ENCODE peak calls at places on chromosomes 3 and 15, in ten cellular contexts. I is brain microvascular endothelial cell, C is cardiac muscle cell, P is fibroblast of the aortic adventitia, E is hepatocyte, U is MM.1S, S is NB4, H is psoas muscle, K is lung, O is esophagus muscularis mucosa. B is an unnamed sample.

GRCh38 chr15:32750981-32751380 is 33.2 kb downstream of the GREM1 start:
- DNase-seq in I (no peak), C (no peak), P (no peak), E (no peak), U (no peak), S (no peak), H (no peak), K (no peak), O (no peak), B (no peak)

GRCh38 chr3:128434524-128434923 is 32.2 kb downstream of the DNAJB8 start:
- DNase-seq in I (no peak), C (no peak), P (no peak), E (no peak), U (no peak), S (no peak), H (no peak), K (no peak), O (no peak), B (no peak)

GRCh38 chr3:111582114-111582461 is 13.1 kb downstream of the ZBED2 start:
- DNase-seq in I (peak), C (peak), P (peak), E (peak), U (no peak), S (no peak), H (no peak), K (no peak), O (no peak), B (peak)

GRCh38 chr3:65603631-65604030 is 435.1 kb downstream of the MAGI1 start:
- DNase-seq in I (no peak), C (no peak), P (no peak), E (no peak), U (no peak), S (no peak), H (no peak), K (no peak), O (no peak), B (no peak)

GRCh38 chr3:13487403-13487802 is 7.3 kb downstream of the HDAC11 start:
- DNase-seq in I (no peak), C (no peak), P (no peak), E (no peak), U (no peak), S (no peak), H (peak), K (no peak), O (no peak), B (no peak)

GRCh38 chr15:67244966-67245478 is 9.4 kb downstream of the AAGAB start:
- DNase-seq in I (no peak), C (peak), P (peak), E (no peak), U (no peak), S (no peak), H (no peak), K (no peak), O (no peak), B (peak)

GRCh38 chr15:29669823-29670222 is 152.4 kb downstream of the TJP1 start:
- DNase-seq in I (peak), C (no peak), P (no peak), E (no peak), U (no peak), S (no peak), H (no peak), K (no peak), O (no peak), B (peak)

GRCh38 chr3:16513141-16514020 is at the start of gene RFTN1:
- DNase-seq in I (peak), C (peak), P (peak), E (peak), U (peak), S (peak), H (peak), K (peak), O (no peak), B (peak)

GRCh38 chr3:121063628-121064027 is 155.6 kb downstream of the STXBP5L start:
- DNase-seq in I (no peak), C (no peak), P (no peak), E (no peak), U (no peak), S (no peak), H (no peak), K (no peak), O (no peak), B (no peak)

GRCh38 chr15:74333093-74333492 is 34.4 kb downstream of the CYP11A1 start:
- DNase-seq in I (no peak), C (no peak), P (no peak), E (no peak), U (no peak), S (no peak), H (no peak), K (no peak), O (no peak), B (no peak)

GRCh38 chr3:48896991-48897390 is 1.7 kb downstream of the SLC25A20 start:
- DNase-seq in I (no peak), C (peak), P (no peak), E (no peak), U (peak), S (peak), H (no peak), K (no peak), O (no peak), B (peak)

GRCh38 chr15:79973445-79974180 is 2.6 kb upstream of the BCL2A1 start:
- DNase-seq in I (no peak), C (no peak), P (no peak), E (no peak), U (no peak), S (peak), H (no peak), K (no peak), O (no peak), B (no peak)

GRCh38 chr15:75565062-75565970 is 13.8 kb downstream of the PTPN9 start:
- DNase-seq in I (no peak), C (no peak), P (peak), E (no peak), U (no peak), S (no peak), H (no peak), K (no peak), O (no peak), B (peak)

GRCh38 chr15:78944202-78944625 is 632 bp downstream of the CTSH start:
- DNase-seq in I (no peak), C (no peak), P (no peak), E (no peak), U (no peak), S (peak), H (no peak), K (no peak), O (no peak), B (no peak)

GRCh38 chr3:61822588-61822987 is 261.2 kb downstream of the PTPRG start:
- DNase-seq in I (no peak), C (no peak), P (no peak), E (no peak), U (no peak), S (no peak), H (no peak), K (no peak), O (no peak), B (no peak)

GRCh38 chr3:55166577-55167555 is 239.0 kb upstream of the LRTM1 start:
- DNase-seq in I (no peak), C (no peak), P (peak), E (no peak), U (no peak), S (no peak), H (no peak), K (no peak), O (peak), B (peak)

GRCh38 chr3:55485208-55485791 is 1.8 kb downstream of the WNT5A start:
- DNase-seq in I (peak), C (peak), P (peak), E (peak), U (peak), S (peak), H (peak), K (peak), O (no peak), B (peak)

GRCh38 chr15:68710536-68710935 is 110.2 kb downstream of the ANP32A start:
- DNase-seq in I (no peak), C (no peak), P (no peak), E (no peak), U (no peak), S (no peak), H (no peak), K (no peak), O (no peak), B (no peak)

GRCh38 chr3:126886217-126886616 is 96.7 kb upstream of the PLXNA1 start:
- DNase-seq in I (peak), C (peak), P (peak), E (no peak), U (no peak), S (no peak), H (no peak), K (no peak), O (no peak), B (no peak)

GRCh38 chr15:27429577-27429976 is 458.6 kb downstream of the GABRG3 start:
- DNase-seq in I (no peak), C (no peak), P (no peak), E (no peak), U (no peak), S (no peak), H (no peak), K (no peak), O (no peak), B (no peak)

GRCh38 chr3:39147711-39148115 is 5.7 kb downstream of the CSRNP1 start:
- DNase-seq in I (peak), C (peak), P (no peak), E (peak), U (peak), S (peak), H (peak), K (no peak), O (no peak), B (peak)

GRCh38 chr3:39147374-39147709 is 6.0 kb downstream of the CSRNP1 start:
- DNase-seq in I (no peak), C (no peak), P (no peak), E (no peak), U (no peak), S (no peak), H (no peak), K (no peak), O (no peak), B (no peak)

GRCh38 chr3:39144748-39145380 is 8.5 kb downstream of the CSRNP1 start:
- DNase-seq in I (no peak), C (no peak), P (no peak), E (no peak), U (no peak), S (no peak), H (no peak), K (no peak), O (no peak), B (no peak)

GRCh38 chr3:39146611-39147373 is 6.6 kb downstream of the CSRNP1 start:
- DNase-seq in I (peak), C (peak), P (peak), E (peak), U (no peak), S (peak), H (peak), K (peak), O (no peak), B (peak)

GRCh38 chr3:39146083-39146501 is 7.3 kb downstream of the CSRNP1 start:
- DNase-seq in I (no peak), C (no peak), P (no peak), E (peak), U (no peak), S (no peak), H (no peak), K (no peak), O (no peak), B (peak)
- TF ChIP-seq CTCF in I (no peak), C (no peak), P (no peak), E (no peak), U (no peak), S (no peak), H (no peak), K (no peak), O (peak), B (peak)

DNA sequence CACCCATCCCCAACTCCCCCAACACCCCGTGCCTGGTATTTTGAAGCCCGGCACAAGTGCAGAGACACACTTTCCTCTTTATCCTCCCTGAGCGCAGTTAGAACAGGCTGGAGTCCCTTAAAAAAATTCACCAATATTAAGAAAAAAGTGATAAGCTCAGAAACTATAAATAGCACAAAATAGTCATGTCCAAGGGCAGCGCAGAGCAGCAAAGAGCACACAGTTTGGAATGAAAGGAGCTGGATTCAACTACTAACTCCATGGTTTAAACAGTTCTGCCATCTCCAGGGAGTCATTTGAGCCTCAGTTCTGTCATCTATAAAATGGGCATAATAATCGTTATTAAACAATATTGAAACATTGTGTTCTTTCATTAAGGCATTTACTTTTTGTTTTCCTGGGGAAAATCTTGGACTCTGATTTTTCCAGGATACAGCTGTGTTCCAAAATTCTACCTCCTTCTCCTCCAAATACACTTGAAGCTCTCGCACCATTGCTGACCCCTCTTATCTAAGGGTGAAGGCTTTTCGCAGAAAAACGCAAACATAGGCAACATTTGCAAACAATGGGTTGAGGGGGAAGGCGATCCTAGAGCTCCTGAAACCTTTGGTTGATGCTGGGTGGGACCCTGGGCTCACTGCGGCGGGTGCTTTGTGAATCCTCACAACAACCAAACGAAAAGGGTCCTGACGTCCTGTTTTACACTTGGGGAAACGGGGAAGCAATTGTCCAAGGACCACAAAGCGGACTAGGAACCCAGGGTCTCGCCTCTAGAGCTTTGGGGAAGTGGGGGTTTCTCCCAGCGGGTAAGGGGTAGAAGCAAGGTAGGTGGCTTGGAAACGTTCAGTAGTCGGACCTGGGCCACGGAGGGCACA is 41.8 kb downstream of the EPHB3 start:
- DNase-seq in I (no peak), C (peak), P (peak), E (no peak), U (no peak), S (no peak), H (peak), K (no peak), O (no peak), B (no peak)
- H3K4me3 ChIP-seq in I (no peak), C (peak), P (no peak), E (no peak), U (no peak), S (no peak), H (peak), K (no peak), O (peak), B (no peak)

GRCh38 chr15:82040862-82041261 is 5.0 kb downstream of the MEX3B start:
- DNase-seq in I (no peak), C (no peak), P (no peak), E (peak), U (peak), S (peak), H (no peak), K (peak), O (no peak), B (no peak)

GRCh38 chr15:82040395-82040794 is 5.4 kb downstream of the MEX3B start:
- DNase-seq in I (no peak), C (no peak), P (no peak), E (no peak), U (no peak), S (no peak), H (no peak), K (no peak), O (no peak), B (no peak)

GRCh38 chr15:82031871-82032270 is 13.9 kb downstream of the MEX3B start:
- DNase-seq in I (no peak), C (no peak), P (no peak), E (no peak), U (peak), S (no peak), H (no peak), K (no peak), O (no peak), B (no peak)

GRCh38 chr15:82039871-82040270 is 5.9 kb downstream of the MEX3B start:
- DNase-seq in I (no peak), C (no peak), P (no peak), E (no peak), U (peak), S (no peak), H (no peak), K (no peak), O (no peak), B (no peak)

DNA sequence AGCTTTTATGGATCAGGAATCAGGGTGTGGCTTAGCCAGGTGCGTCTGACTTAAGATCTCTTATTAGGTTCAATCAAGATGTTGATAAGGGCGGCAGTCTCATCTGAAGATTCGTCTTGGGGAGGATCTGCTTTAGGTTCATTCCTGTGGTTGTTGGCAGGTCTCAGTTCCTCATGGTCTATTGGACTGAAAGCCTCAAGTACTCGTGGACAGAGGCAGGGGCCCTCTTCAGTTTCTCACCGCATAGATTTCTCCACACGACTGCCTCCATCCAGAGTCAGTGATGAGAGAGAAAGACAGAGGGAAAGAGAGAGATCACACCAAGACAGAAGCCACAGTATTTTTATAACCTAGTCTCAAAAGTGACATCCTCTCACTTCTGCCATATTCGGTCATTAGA is 9.4 kb downstream of the MEX3B start:
- DNase-seq in I (no peak), C (no peak), P (no peak), E (no peak), U (no peak), S (no peak), H (no peak), K (no peak), O (no peak), B (no peak)
- TF ChIP-seq CTCF in I (no peak), C (no peak), P (no peak), E (no peak), U (no peak), S (no peak), H (no peak), K (no peak), O (no peak), B (no peak)

GRCh38 chr3:182716114-182716688 is 77.1 kb upstream of the ATP11B start:
- DNase-seq in I (no peak), C (no peak), P (no peak), E (peak), U (peak), S (no peak), H (no peak), K (no peak), O (no peak), B (no peak)

GRCh38 chr3:182711853-182712252 is 81.5 kb upstream of the ATP11B start:
- DNase-seq in I (no peak), C (no peak), P (no peak), E (no peak), U (no peak), S (no peak), H (no peak), K (no peak), O (no peak), B (no peak)

GRCh38 chr3:182715006-182715405 is 78.3 kb upstream of the ATP11B start:
- DNase-seq in I (no peak), C (no peak), P (no peak), E (no peak), U (peak), S (no peak), H (no peak), K (no peak), O (no peak), B (no peak)

GRCh38 chr3:182711261-182711683 is 82.0 kb upstream of the ATP11B start:
- DNase-seq in I (no peak), C (no peak), P (no peak), E (no peak), U (no peak), S (no peak), H (no peak), K (no peak), O (no peak), B (no peak)

DNA sequence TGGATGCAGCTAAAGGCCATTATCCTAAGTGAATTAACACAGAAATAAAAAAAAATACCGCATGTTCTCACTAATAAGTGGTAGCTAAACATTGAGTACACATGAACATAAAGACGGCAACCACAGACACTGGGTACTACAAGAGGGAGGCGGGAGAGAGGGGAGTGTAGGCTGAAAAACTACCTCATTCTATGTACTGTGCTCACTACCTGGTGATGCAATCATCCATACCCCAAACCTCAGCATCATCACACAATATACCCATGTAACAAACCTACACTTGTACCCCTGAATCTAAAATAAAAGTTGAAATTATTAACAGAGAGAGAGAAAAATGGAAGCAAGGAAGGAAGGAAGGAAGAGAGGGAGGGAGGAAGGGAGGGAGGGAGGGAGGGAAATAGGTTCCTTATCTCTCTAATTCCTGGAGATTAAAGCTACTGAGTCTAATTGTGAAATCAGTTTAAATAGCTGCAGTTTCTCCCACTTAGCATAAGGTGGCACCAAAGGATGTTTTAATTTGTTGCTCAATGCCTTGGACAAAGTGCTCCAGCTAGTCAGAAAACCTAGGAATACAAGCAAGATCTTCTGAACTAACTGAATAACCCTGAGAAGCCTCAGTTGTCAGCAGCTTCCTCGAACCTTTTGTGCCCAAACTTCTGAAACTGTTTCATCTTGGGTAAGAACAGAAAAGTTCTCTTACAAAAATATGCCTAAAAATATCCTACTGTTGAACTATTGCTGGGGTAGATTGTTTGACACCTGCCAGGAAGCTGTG is 79.4 kb upstream of the ATP11B start:
- DNase-seq in I (peak), C (peak), P (peak), E (peak), U (peak), S (peak), H (no peak), K (no peak), O (no peak), B (peak)
- H3K4me3 ChIP-seq in I (no peak), C (no peak), P (no peak), E (no peak), U (peak), S (no peak), H (no peak), K (no peak), O (no peak), B (no peak)

DNA sequence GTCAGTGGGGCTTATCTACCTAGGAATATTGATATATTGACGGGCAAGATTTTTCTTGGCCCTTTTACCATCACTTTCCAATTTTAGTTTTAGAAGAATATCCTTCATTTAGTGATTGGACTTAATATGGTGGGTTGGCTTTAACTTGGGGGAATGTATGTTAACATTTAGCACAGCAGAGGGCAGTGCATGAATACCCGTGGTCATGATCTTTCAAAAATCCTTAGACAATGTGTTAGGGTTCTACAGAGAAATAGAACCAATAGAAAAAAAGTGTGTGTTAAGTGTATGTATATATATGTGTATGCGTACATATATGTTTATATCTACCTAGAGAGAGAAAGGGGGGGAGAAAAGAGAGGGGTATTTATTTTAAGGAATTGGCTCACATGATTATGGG is 36.9 kb downstream of the GPR171 start:
- DNase-seq in I (no peak), C (no peak), P (peak), E (no peak), U (no peak), S (peak), H (no peak), K (no peak), O (no peak), B (no peak)
- TF ChIP-seq CTCF in I (peak), C (peak), P (peak), E (no peak), U (peak), S (no peak), H (no peak), K (no peak), O (no peak), B (peak)

GRCh38 chr3:46924921-46925584 is 47.5 kb downstream of the PTH1R start:
- DNase-seq in I (no peak), C (no peak), P (no peak), E (no peak), U (no peak), S (no peak), H (peak), K (no peak), O (no peak), B (no peak)

GRCh38 chr3:46926871-46927717 is 49.5 kb downstream of the CCDC12 start:
- DNase-seq in I (no peak), C (no peak), P (no peak), E (peak), U (peak), S (peak), H (peak), K (no peak), O (no peak), B (no peak)

GRCh38 chr3:46925585-46925934 is 48.0 kb downstream of the PTH1R start:
- DNase-seq in I (no peak), C (no peak), P (no peak), E (no peak), U (no peak), S (no peak), H (peak), K (no peak), O (no peak), B (no peak)

GRCh38 chr3:46926447-46926846 is 48.9 kb downstream of the PTH1R start:
- DNase-seq in I (no peak), C (no peak), P (no peak), E (no peak), U (no peak), S (no peak), H (peak), K (no peak), O (no peak), B (no peak)

GRCh38 chr3:46926039-46926438 is 48.5 kb downstream of the PTH1R start:
- DNase-seq in I (peak), C (peak), P (peak), E (peak), U (no peak), S (no peak), H (peak), K (peak), O (no peak), B (peak)
- H3K4me3 ChIP-seq in I (no peak), C (no peak), P (no peak), E (no peak), U (no peak), S (no peak), H (no peak), K (no peak), O (no peak), B (no peak)

B was measured in AG10803.